ENCODE peak calls at places on chromosomes 13 and 19, in ten cellular contexts. W is uterus, I is thoracic aorta, M is heart right ventricle, P is breast epithelium, Y is Panc1, U is psoas muscle, A is WERI-Rb-1, V is prostate gland, N is gastrocnemius medialis. Q is an unnamed sample.
A peak's percentile ranks its signal among the peaks of the same experiment; 100 is the strongest.

GRCh38 chr19:29247051-29247450 is 34.1 kb upstream of the UQCRFS1 start:
- DNase-seq in P (no peak), N (no peak), M (no peak), U (no peak), W (no peak), I (no peak), A (no peak), Y (no peak), V (no peak), Q (no peak)

GRCh38 chr13:111177803-111178389 is 62.8 kb downstream of the ARHGEF7 start:
- DNase-seq in W (no peak), P (no peak), N (no peak), A (no peak), I (no peak), Y (no peak), M (no peak), V (no peak), U (no peak), Q (no peak)

GRCh38 chr13:109871018-109871370 is 84.6 kb upstream of the IRS2 start:
- DNase-seq in P (no peak), Y (no peak), N (no peak), A (no peak), M (no peak), U (no peak), I (no peak), W (no peak), V (no peak), Q (no peak)

GRCh38 chr19:10418281-10419199 is 1.8 kb upstream of the PDE4A start:
- DNase-seq in Y (no peak), I (no peak), V (no peak), M (no peak), P (no peak), W (no peak), N (no peak), A (peak; percentile 45), U (no peak), Q (no peak)

GRCh38 chr19:30784850-30785459 is 412.8 kb downstream of the ZNF536 start:
- DNase-seq in N (peak; percentile 25), V (peak; percentile 32), I (no peak), A (peak; percentile 75), Y (no peak), U (peak; percentile 61), M (peak; percentile 39), P (no peak), W (peak; percentile 36), Q (no peak)

GRCh38 chr13:84032116-84032515 is 149.8 kb upstream of the SLITRK1 start:
- DNase-seq in V (no peak), Y (no peak), A (no peak), N (no peak), W (no peak), U (no peak), M (no peak), P (no peak), I (no peak), Q (no peak)

GRCh38 chr13:69553976-69554375 is 553.6 kb upstream of the ATXN8OS start:
- DNase-seq in V (no peak), A (no peak), M (no peak), W (no peak), Y (no peak), N (no peak), P (no peak), U (no peak), I (no peak), Q (no peak)

GRCh38 chr13:75656590-75656989 is 20.5 kb downstream of the LMO7 start:
- DNase-seq in N (no peak), W (no peak), M (no peak), I (no peak), V (no peak), A (no peak), Y (no peak), U (no peak), P (no peak), Q (no peak)

GRCh38 chr13:94252209-94252608 is 227.3 kb downstream of the DCT start:
- DNase-seq in U (no peak), V (no peak), P (no peak), W (no peak), Y (no peak), I (no peak), N (no peak), A (no peak), M (no peak), Q (no peak)

GRCh38 chr19:1163283-1163933 is 10.7 kb downstream of the SBNO2 start:
- DNase-seq in N (no peak), V (no peak), P (no peak), A (no peak), I (no peak), Y (no peak), M (peak; percentile 56), W (no peak), U (peak; percentile 66), Q (no peak)

GRCh38 chr13:104779311-104779710 is 1713.1 kb upstream of the SLC10A2 start:
- DNase-seq in V (no peak), N (no peak), I (no peak), Y (no peak), W (no peak), A (no peak), P (no peak), M (no peak), U (no peak), Q (peak; percentile 36)

DNA sequence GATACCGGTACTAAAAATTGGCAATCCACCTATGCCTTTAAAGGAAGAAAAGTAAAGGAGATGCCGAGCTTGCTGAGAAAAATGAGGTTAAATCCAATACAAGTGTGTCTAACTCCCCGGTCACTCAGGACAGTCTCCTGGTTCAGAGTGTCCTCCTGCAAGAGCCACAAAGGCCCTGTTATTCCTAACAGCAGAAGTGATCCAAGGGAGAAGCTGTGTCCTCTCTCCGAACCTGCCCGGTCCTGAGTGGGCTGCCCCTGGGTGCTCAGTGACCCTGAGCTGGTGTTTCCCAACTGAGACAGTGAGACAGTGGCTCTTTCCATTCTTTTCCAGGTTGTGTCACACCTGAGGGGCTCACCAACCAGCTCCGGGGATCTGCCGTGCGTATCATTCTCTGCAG is 4.8 kb downstream of the GJB6 start:
- DNase-seq in U (no peak), V (no peak), N (no peak), A (no peak), M (no peak), Y (no peak), I (no peak), P (no peak), W (no peak), Q (no peak)
- H3K4me3 ChIP-seq in U (no peak overlapping the region), V (no peak overlapping the region), N (no peak overlapping the region), A (no peak overlapping the region), M (no peak overlapping the region), Y (no peak overlapping the region), I (no peak overlapping the region), P (no peak overlapping the region), W (no peak overlapping the region), Q (no peak overlapping the region)

DNA sequence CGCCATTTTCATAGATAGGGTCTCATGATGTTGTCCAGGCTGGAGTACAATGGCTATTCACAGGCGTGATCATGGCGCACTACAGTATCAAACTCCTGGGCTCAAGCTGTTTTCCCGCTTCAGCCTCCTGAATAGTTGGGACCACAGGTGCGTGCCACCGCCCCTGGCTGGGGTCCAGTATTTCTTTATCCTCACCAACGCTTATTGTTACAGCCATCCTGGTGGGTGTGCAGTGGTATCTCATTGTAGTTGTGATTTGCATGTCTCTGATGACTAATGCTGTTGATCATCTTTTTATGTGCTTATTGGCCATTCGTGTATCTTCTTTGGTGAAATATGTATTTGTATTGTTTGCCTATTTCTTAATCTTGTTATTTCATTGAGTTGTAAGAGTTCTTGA is 49.0 kb downstream of the SIPA1L3 start:
- DNase-seq in A (no peak), M (no peak), U (no peak), N (no peak), V (no peak), I (no peak), P (no peak), W (no peak), Y (no peak), Q (no peak)
- H3K27ac ChIP-seq in A (no peak overlapping the region), M (no peak overlapping the region), U (no peak overlapping the region), N (no peak overlapping the region), V (no peak overlapping the region), I (no peak overlapping the region), P (no peak overlapping the region), W (no peak overlapping the region), Y (no peak overlapping the region), Q (no peak overlapping the region)

DNA sequence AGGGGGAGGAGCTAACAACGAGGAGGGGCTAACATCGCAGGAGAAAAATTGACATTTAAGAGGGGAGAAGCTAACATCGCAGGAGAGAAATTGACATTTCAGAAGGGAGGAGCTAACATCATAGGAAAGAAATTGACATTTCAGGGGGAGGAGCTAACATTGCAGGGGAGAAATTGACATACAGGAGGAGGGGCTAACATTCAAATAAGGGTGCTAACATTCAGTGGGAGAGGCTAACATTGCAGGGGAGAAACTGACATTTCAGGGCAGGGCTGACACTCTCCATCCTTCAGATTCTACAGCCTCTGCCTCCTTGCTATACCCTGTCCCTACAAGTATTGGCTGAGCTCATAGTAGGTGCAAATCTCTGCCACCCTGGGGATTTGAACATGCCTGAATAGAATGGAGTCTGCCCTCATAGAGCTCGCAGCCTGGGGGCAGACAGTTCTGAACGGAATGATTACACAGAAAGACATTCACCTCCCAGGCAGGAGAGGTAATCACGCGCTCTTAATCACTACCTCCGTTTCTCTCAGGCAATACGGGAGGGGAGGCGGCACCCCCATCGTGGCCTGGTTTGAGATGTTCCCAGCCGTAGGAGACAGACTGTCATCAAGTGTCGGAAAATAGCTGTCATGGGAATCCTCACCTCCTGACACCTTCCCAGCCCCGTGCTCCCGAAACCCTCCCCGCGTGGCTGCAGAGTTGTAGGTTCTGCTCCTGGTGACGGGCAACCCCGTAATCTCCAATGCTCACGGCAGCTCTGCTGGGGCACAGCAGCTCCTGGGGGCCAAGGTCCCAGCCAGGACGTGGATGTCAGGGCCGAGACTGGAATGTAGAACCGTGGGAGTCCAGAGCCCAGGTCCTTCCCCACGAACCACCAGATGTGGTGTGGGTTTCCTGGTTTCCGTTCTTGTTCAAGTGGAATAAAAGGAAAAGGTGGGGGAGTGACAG is 9.5 kb downstream of the GPR32 start:
- DNase-seq in I (no peak), U (no peak), A (no peak), N (no peak), M (no peak), V (no peak), P (no peak), Y (no peak), W (no peak), Q (no peak)
- H3K27me3 ChIP-seq in I (no peaks in the 10 kb centered on the region), U (no peaks in the 10 kb centered on the region), A (peaks cover 51% of the 10 kb centered on the region), N (peaks cover 42% of the 10 kb centered on the region), M (peaks cover 63% of the 10 kb centered on the region), V (peaks cover 12% of the 10 kb centered on the region), P (peaks cover 63% of the 10 kb centered on the region), Y (peaks cover 5% of the 10 kb centered on the region), W (no peaks in the 10 kb centered on the region), Q (peaks cover 35% of the 10 kb centered on the region)

GRCh38 chr13:44151474-44151873 is 222.2 kb upstream of the SERP2 start:
- DNase-seq in U (peak; percentile 77), W (no peak), A (no peak), V (no peak), P (no peak), M (no peak), I (no peak), N (peak; percentile 84), Y (no peak), Q (no peak)
- H3K4me3 ChIP-seq in U (no peak overlapping the region), W (no peak overlapping the region), A (no peak overlapping the region), V (no peak overlapping the region), P (no peak overlapping the region), M (no peak overlapping the region), I (no peak overlapping the region), N (no peak overlapping the region), Y (no peak overlapping the region), Q (no peak overlapping the region)